ENCODE peak calls at places on chromosomes 5 and 9, in four cellular contexts. One of them, this sample, is unnamed.
A peak's percentile ranks its signal among the peaks of the same experiment; 100 is the strongest.

GRCh38 chr5:33317271-33317670 is 123.5 kb upstream of the TARS1 start:
- DNase-seq in IMR-90: peak; percentile 52
- DNase-seq in neuronal stem cell: no peak
- DNase-seq in H1: no peak
- DNase-seq in this sample: peak; percentile 40

GRCh38 chr9:79952401-79952800 is 380.6 kb downstream of the TLE4 start:
- DNase-seq in IMR-90: peak; percentile 4
- DNase-seq in neuronal stem cell: no peak
- DNase-seq in H1: no peak
- DNase-seq in this sample: no peak

GRCh38 chr5:117010574-117010973 is 436.0 kb upstream of the SEMA6A start:
- DNase-seq in IMR-90: no peak
- DNase-seq in neuronal stem cell: no peak
- DNase-seq in H1: no peak
- DNase-seq in this sample: no peak

GRCh38 chr9:112094240-112094639 is 80.9 kb downstream of the SUSD1 start:
- DNase-seq in IMR-90: no peak
- DNase-seq in neuronal stem cell: no peak
- DNase-seq in H1: no peak
- DNase-seq in this sample: no peak

GRCh38 chr9:129509508-129509907 is 111.4 kb downstream of the C9orf50 start:
- DNase-seq in IMR-90: peak; percentile 98
- DNase-seq in neuronal stem cell: no peak
- DNase-seq in H1: no peak
- DNase-seq in this sample: peak; percentile 96

GRCh38 chr5:88502179-88503064 is 233.8 kb upstream of the TMEM161B start:
- DNase-seq in IMR-90: no peak
- DNase-seq in neuronal stem cell: no peak
- DNase-seq in H1: no peak
- DNase-seq in this sample: no peak

GRCh38 chr5:147578228-147579024 is 68.6 kb upstream of the DPYSL3 start:
- DNase-seq in IMR-90: peak; percentile 72
- DNase-seq in neuronal stem cell: no peak
- DNase-seq in H1: no peak
- DNase-seq in this sample: peak; percentile 67

GRCh38 chr5:127849891-127850290 is 146.7 kb downstream of the CCDC192 start:
- DNase-seq in IMR-90: no peak
- DNase-seq in neuronal stem cell: no peak
- DNase-seq in H1: no peak
- DNase-seq in this sample: no peak

GRCh38 chr9:122808141-122808540 is 8.2 kb downstream of the OR1K1 start:
- DNase-seq in IMR-90: no peak
- DNase-seq in neuronal stem cell: no peak
- DNase-seq in H1: no peak
- DNase-seq in this sample: no peak

GRCh38 chr5:7851240-7851592 is 283 bp upstream of the CFAP90 start:
- DNase-seq in IMR-90: no peak
- DNase-seq in neuronal stem cell: no peak
- DNase-seq in H1: no peak
- DNase-seq in this sample: no peak

GRCh38 chr9:128081052-128081451 is 13.0 kb downstream of the SLC25A25 start:
- DNase-seq in IMR-90: peak; percentile 98
- DNase-seq in neuronal stem cell: no peak
- DNase-seq in H1: no peak
- DNase-seq in this sample: peak; percentile 98

GRCh38 chr5:31361234-31361633 is 167.7 kb downstream of the CDH6 start:
- DNase-seq in IMR-90: peak; percentile 76
- DNase-seq in neuronal stem cell: no peak
- DNase-seq in H1: no peak
- DNase-seq in this sample: no peak

GRCh38 chr9:7346144-7346543 is 453.4 kb downstream of the DMAC1 start:
- DNase-seq in IMR-90: no peak
- DNase-seq in neuronal stem cell: no peak
- DNase-seq in H1: no peak
- DNase-seq in this sample: no peak

GRCh38 chr9:16888594-16888993 is 18.1 kb upstream of the BNC2 start:
- DNase-seq in IMR-90: no peak
- DNase-seq in neuronal stem cell: no peak
- DNase-seq in H1: no peak
- DNase-seq in this sample: no peak

GRCh38 chr5:45101146-45101545 is 292.4 kb downstream of the MRPS30 start:
- DNase-seq in IMR-90: no peak
- DNase-seq in neuronal stem cell: no peak
- DNase-seq in H1: no peak
- DNase-seq in this sample: no peak

GRCh38 chr5:69364414-69364813 is 4.9 kb downstream of the AK6 start:
- DNase-seq in IMR-90: peak; percentile 7
- DNase-seq in neuronal stem cell: no peak
- DNase-seq in H1: no peak
- DNase-seq in this sample: peak; percentile 49

GRCh38 chr9:99336531-99336930 is 114.4 kb downstream of the SEC61B start:
- DNase-seq in IMR-90: no peak
- DNase-seq in neuronal stem cell: no peak
- DNase-seq in H1: no peak
- DNase-seq in this sample: no peak

GRCh38 chr9:126131066-126132010 is 195.3 kb upstream of the MVB12B start:
- DNase-seq in IMR-90: no peak
- DNase-seq in neuronal stem cell: no peak
- DNase-seq in H1: peak; percentile 17
- DNase-seq in this sample: no peak

GRCh38 chr5:133611357-133612020 is 852 bp downstream of the FSTL4 start:
- DNase-seq in IMR-90: no peak
- DNase-seq in neuronal stem cell: peak; percentile 38
- DNase-seq in H1: peak; percentile 81
- DNase-seq in this sample: no peak

GRCh38 chr9:4886698-4887097 is 94.0 kb downstream of the RCL1 start:
- DNase-seq in IMR-90: no peak
- DNase-seq in neuronal stem cell: peak; percentile 5
- DNase-seq in H1: no peak
- DNase-seq in this sample: no peak

GRCh38 chr9:34651876-34652602 is at the start of gene IL11RA:
- DNase-seq in IMR-90: peak; percentile 84
- DNase-seq in neuronal stem cell: peak; percentile 88
- DNase-seq in H1: peak; percentile 94
- DNase-seq in this sample: peak; percentile 88

GRCh38 chr5:143404416-143405062 is 1.1 kb upstream of the NR3C1 start:
- DNase-seq in IMR-90: peak; percentile 93
- DNase-seq in neuronal stem cell: peak; percentile 20
- DNase-seq in H1: peak; percentile 70
- DNase-seq in this sample: peak; percentile 89

GRCh38 chr5:3856036-3856435 is 260.4 kb downstream of the IRX1 start:
- DNase-seq in IMR-90: no peak
- DNase-seq in neuronal stem cell: no peak
- DNase-seq in H1: no peak
- DNase-seq in this sample: no peak

GRCh38 chr9:114382951-114383865 is 4.6 kb downstream of the AKNA start:
- DNase-seq in IMR-90: peak; percentile 50
- DNase-seq in neuronal stem cell: no peak
- DNase-seq in H1: peak; percentile 75
- DNase-seq in this sample: peak; percentile 90

GRCh38 chr5:107548477-107548876 is 122.3 kb downstream of the EFNA5 start:
- DNase-seq in IMR-90: no peak
- DNase-seq in neuronal stem cell: no peak
- DNase-seq in H1: no peak
- DNase-seq in this sample: no peak

GRCh38 chr9:129010267-129010975 is 17.7 kb downstream of the SH3GLB2 start:
- DNase-seq in IMR-90: no peak
- DNase-seq in neuronal stem cell: no peak
- DNase-seq in H1: no peak
- DNase-seq in this sample: no peak

GRCh38 chr9:82930116-82930515 is 132.8 kb downstream of the RASEF start:
- DNase-seq in IMR-90: no peak
- DNase-seq in neuronal stem cell: no peak
- DNase-seq in H1: no peak
- DNase-seq in this sample: no peak

GRCh38 chr5:53820119-53820801 is 259.8 kb downstream of the NDUFS4 start:
- DNase-seq in IMR-90: no peak
- DNase-seq in neuronal stem cell: no peak
- DNase-seq in H1: no peak
- DNase-seq in this sample: no peak

GRCh38 chr9:113151696-113152630 is 1.2 kb downstream of the SLC31A2 start:
- DNase-seq in IMR-90: no peak
- DNase-seq in neuronal stem cell: no peak
- DNase-seq in H1: no peak
- DNase-seq in this sample: no peak

GRCh38 chr9:113148377-113148715 is 2.5 kb upstream of the SLC31A2 start:
- DNase-seq in IMR-90: no peak
- DNase-seq in neuronal stem cell: no peak
- DNase-seq in H1: no peak
- DNase-seq in this sample: no peak

GRCh38 chr9:113152699-113153098 is 1.9 kb downstream of the SLC31A2 start:
- DNase-seq in IMR-90: no peak
- DNase-seq in neuronal stem cell: no peak
- DNase-seq in H1: no peak
- DNase-seq in this sample: no peak

GRCh38 chr9:113150670-113151591 is at the start of gene SLC31A2:
- DNase-seq in IMR-90: peak; percentile 72
- DNase-seq in neuronal stem cell: peak; percentile 85
- DNase-seq in H1: peak; percentile 91
- DNase-seq in this sample: peak; percentile 85

DNA sequence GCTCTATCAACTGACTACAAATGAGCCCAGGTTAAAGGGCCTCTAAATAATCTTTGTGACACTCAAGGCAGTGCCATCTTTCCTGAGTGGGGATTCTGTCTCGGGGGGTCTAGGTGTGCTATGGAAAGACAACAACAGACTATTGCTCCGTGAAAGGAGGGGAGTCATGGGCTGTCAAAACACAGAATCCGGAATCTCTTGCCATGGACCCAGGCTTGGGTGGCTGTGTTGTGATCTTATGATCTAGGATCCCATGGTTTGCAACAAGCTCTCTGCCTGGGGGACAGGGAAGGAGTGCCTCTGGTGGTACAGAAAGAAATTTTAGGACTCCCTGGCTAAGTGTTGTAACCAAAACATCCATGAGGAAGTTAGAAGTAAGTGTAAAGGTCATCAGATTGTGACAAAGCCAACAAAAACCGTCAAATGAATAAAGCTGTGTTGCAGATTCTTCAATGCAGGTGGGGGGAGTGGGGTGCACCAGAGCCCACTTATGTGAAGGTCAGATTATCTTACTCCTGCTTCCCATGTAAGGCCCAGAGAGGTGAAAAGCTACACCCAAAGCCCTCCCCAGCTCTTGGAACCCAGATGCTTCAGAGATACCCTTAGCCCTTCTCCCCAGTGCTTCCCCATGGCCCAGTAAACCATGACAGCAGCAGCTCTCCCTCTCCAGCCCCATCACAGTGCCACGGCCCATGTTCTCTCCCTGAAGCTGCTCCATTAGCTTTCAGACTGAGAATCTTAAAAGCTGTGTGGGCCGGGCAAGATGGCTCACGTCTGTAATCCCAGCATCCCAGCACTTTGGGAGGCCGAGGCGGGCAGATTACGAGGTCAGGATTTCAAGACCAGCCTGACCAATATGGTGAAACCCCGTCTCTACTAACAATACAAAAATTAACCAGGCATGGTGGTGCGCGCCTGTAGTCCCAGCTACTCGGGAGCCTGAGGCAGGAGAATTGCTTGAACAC is 1.5 kb upstream of the SLC31A2 start:
- DNase-seq in IMR-90: no peak
- DNase-seq in neuronal stem cell: no peak
- DNase-seq in H1: no peak
- DNase-seq in this sample: no peak
- H2BK15ac ChIP-seq in IMR-90: no peak overlapping the region
- H2BK15ac ChIP-seq in neuronal stem cell: no peak overlapping the region
- H2BK15ac ChIP-seq in H1: no peak overlapping the region
- H2BK15ac ChIP-seq in this sample: no peak overlapping the region

GRCh38 chr5:142125378-142125777 is 16.8 kb downstream of the NDFIP1 start:
- DNase-seq in IMR-90: no peak
- DNase-seq in neuronal stem cell: no peak
- DNase-seq in H1: no peak
- DNase-seq in this sample: no peak

GRCh38 chr5:142125963-142126362 is 17.4 kb downstream of the NDFIP1 start:
- DNase-seq in IMR-90: no peak
- DNase-seq in neuronal stem cell: no peak
- DNase-seq in H1: no peak
- DNase-seq in this sample: no peak

GRCh38 chr5:142128675-142129208 is 20.2 kb downstream of the NDFIP1 start:
- DNase-seq in IMR-90: no peak
- DNase-seq in neuronal stem cell: no peak
- DNase-seq in H1: no peak
- DNase-seq in this sample: no peak

GRCh38 chr5:142131394-142131793 is 22.8 kb downstream of the NDFIP1 start:
- DNase-seq in IMR-90: no peak
- DNase-seq in neuronal stem cell: no peak
- DNase-seq in H1: no peak
- DNase-seq in this sample: no peak

GRCh38 chr5:142129447-142129846 is 20.9 kb downstream of the NDFIP1 start:
- DNase-seq in IMR-90: no peak
- DNase-seq in neuronal stem cell: no peak
- DNase-seq in H1: no peak
- DNase-seq in this sample: no peak
- H3K4me3 ChIP-seq in IMR-90: no peak overlapping the region
- H3K4me3 ChIP-seq in neuronal stem cell: no peak overlapping the region
- H3K4me3 ChIP-seq in H1: no peak overlapping the region
- H3K4me3 ChIP-seq in this sample: peak overlapping the region; percentile 73

GRCh38 chr5:96324708-96325107 is 108.3 kb downstream of the PCSK1 start:
- DNase-seq in IMR-90: peak; percentile 96
- DNase-seq in neuronal stem cell: no peak
- DNase-seq in H1: no peak
- DNase-seq in this sample: peak; percentile 50

GRCh38 chr5:96322217-96322616 is 110.8 kb downstream of the PCSK1 start:
- DNase-seq in IMR-90: no peak
- DNase-seq in neuronal stem cell: no peak
- DNase-seq in H1: no peak
- DNase-seq in this sample: no peak

GRCh38 chr5:96321371-96321770 is 111.7 kb downstream of the PCSK1 start:
- DNase-seq in IMR-90: peak; percentile 47
- DNase-seq in neuronal stem cell: no peak
- DNase-seq in H1: no peak
- DNase-seq in this sample: no peak

GRCh38 chr5:96320797-96321196 is 112.3 kb downstream of the PCSK1 start:
- DNase-seq in IMR-90: peak; percentile 61
- DNase-seq in neuronal stem cell: no peak
- DNase-seq in H1: no peak
- DNase-seq in this sample: no peak

GRCh38 chr5:96322865-96323264 is 110.2 kb downstream of the PCSK1 start:
- DNase-seq in IMR-90: no peak
- DNase-seq in neuronal stem cell: no peak
- DNase-seq in H1: no peak
- DNase-seq in this sample: no peak
- H4K91ac ChIP-seq in IMR-90: peak overlapping the region; percentile 54
- H4K91ac ChIP-seq in neuronal stem cell: no peak overlapping the region
- H4K91ac ChIP-seq in H1: no peak overlapping the region
- H4K91ac ChIP-seq in this sample: no peak overlapping the region

GRCh38 chr5:776862-777711 is 7.4 kb downstream of the ZDHHC11B start:
- DNase-seq in IMR-90: no peak
- DNase-seq in neuronal stem cell: no peak
- DNase-seq in H1: peak; percentile 41
- DNase-seq in this sample: no peak
- H2BK15ac ChIP-seq in IMR-90: no peak overlapping the region
- H2BK15ac ChIP-seq in neuronal stem cell: peak overlapping the region; percentile 45
- H2BK15ac ChIP-seq in H1: no peak overlapping the region
- H2BK15ac ChIP-seq in this sample: no peak overlapping the region

This sample was measured in mesenchymal stem cell.